ENCODE peak calls at places on chromosomes 2 and 18, in five cellular contexts. One of them, this sample, is unnamed.

GRCh38 chr2:10210336-10210735 is 87.8 kb downstream of the RRM2 start:
- DNase-seq in GM10248: no peak
- DNase-seq in Caki2: no peak
- DNase-seq in fibroblast of lung: no peak
- DNase-seq in Calu3: no peak
- DNase-seq in this sample: no peak

GRCh38 chr2:121897335-121897970 is 142.0 kb downstream of the TSN start:
- DNase-seq in GM10248: peak
- DNase-seq in Caki2: peak
- DNase-seq in fibroblast of lung: peak
- DNase-seq in Calu3: peak
- DNase-seq in this sample: peak

GRCh38 chr18:11963991-11964484 is 17.3 kb upstream of the IMPA2 start:
- DNase-seq in GM10248: no peak
- DNase-seq in Caki2: no peak
- DNase-seq in fibroblast of lung: no peak
- DNase-seq in Calu3: no peak
- DNase-seq in this sample: no peak

GRCh38 chr2:5440147-5440546 is 252.0 kb upstream of the SOX11 start:
- DNase-seq in GM10248: no peak
- DNase-seq in Caki2: no peak
- DNase-seq in fibroblast of lung: no peak
- DNase-seq in Calu3: no peak
- DNase-seq in this sample: no peak

GRCh38 chr2:20623241-20623640 is 27.7 kb downstream of the HS1BP3 start:
- DNase-seq in GM10248: no peak
- DNase-seq in Caki2: no peak
- DNase-seq in fibroblast of lung: no peak
- DNase-seq in Calu3: no peak
- DNase-seq in this sample: no peak

GRCh38 chr2:217816396-217816869 is 186.4 kb downstream of the TNS1 start:
- DNase-seq in GM10248: no peak
- DNase-seq in Caki2: no peak
- DNase-seq in fibroblast of lung: peak
- DNase-seq in Calu3: no peak
- DNase-seq in this sample: no peak

GRCh38 chr2:26454561-26455001 is 23.3 kb downstream of the OTOF start:
- DNase-seq in GM10248: no peak
- DNase-seq in Caki2: no peak
- DNase-seq in fibroblast of lung: no peak
- DNase-seq in Calu3: no peak
- DNase-seq in this sample: no peak

GRCh38 chr2:134549104-134549503 is 169.7 kb downstream of the TMEM163 start:
- DNase-seq in GM10248: no peak
- DNase-seq in Caki2: no peak
- DNase-seq in fibroblast of lung: peak
- DNase-seq in Calu3: no peak
- DNase-seq in this sample: no peak

GRCh38 chr18:6109743-6110142 is 214.4 kb upstream of the TMEM200C start:
- DNase-seq in GM10248: no peak
- DNase-seq in Caki2: no peak
- DNase-seq in fibroblast of lung: no peak
- DNase-seq in Calu3: no peak
- DNase-seq in this sample: no peak

GRCh38 chr2:24617431-24617830 is 126.4 kb downstream of the NCOA1 start:
- DNase-seq in GM10248: no peak
- DNase-seq in Caki2: no peak
- DNase-seq in fibroblast of lung: no peak
- DNase-seq in Calu3: no peak
- DNase-seq in this sample: no peak

GRCh38 chr2:19733951-19734425 is 167.8 kb downstream of the TTC32 start:
- DNase-seq in GM10248: no peak
- DNase-seq in Caki2: peak
- DNase-seq in fibroblast of lung: peak
- DNase-seq in Calu3: no peak
- DNase-seq in this sample: no peak

GRCh38 chr2:8457092-8457481 is 224.8 kb upstream of the ID2 start:
- DNase-seq in GM10248: no peak
- DNase-seq in Caki2: no peak
- DNase-seq in fibroblast of lung: no peak
- DNase-seq in Calu3: peak
- DNase-seq in this sample: peak

GRCh38 chr2:127637725-127638252 is 8.2 kb upstream of the GPR17 start:
- DNase-seq in GM10248: no peak
- DNase-seq in Caki2: peak
- DNase-seq in fibroblast of lung: peak
- DNase-seq in Calu3: peak
- DNase-seq in this sample: peak

GRCh38 chr2:224957540-224958465 is 84.5 kb downstream of the DOCK10 start:
- DNase-seq in GM10248: peak
- DNase-seq in Caki2: no peak
- DNase-seq in fibroblast of lung: no peak
- DNase-seq in Calu3: no peak
- DNase-seq in this sample: no peak